ENCODE peak calls at places on chromosome 9, in five cellular contexts. D, J, P, M and F are unnamed samples.

GRCh38 chr9:134632329-134632728 is 9.3 kb upstream of the COL5A1 start:
- DNase-seq in D (no peak), M (no peak), J (no peak), P (no peak), F (no peak)

GRCh38 chr9:136625101-136626065 is 37.3 kb upstream of the EGFL7 start:
- DNase-seq in D (peak; percentile 69), J (no peak), M (no peak), P (peak; percentile 79), F (peak; percentile 54)

GRCh38 chr9:5832093-5832542 is 799 bp downstream of the ERMP1 start:
- DNase-seq in D (no peak), J (no peak), M (no peak), P (no peak), F (peak; percentile 10)

GRCh38 chr9:479316-479715 is 264.7 kb downstream of the DOCK8 start:
- DNase-seq in D (peak; percentile 81), P (no peak), J (no peak), M (no peak), F (peak; percentile 73)

GRCh38 chr9:13487936-13488335 is 208.4 kb upstream of the MPDZ start:
- DNase-seq in M (no peak), P (no peak), D (no peak), J (no peak), F (no peak)

GRCh38 chr9:127897194-127897692 is 2.2 kb downstream of the ST6GALNAC6 start:
- DNase-seq in P (peak; percentile 89), M (no peak), D (peak; percentile 46), J (peak; percentile 34), F (no peak)

GRCh38 chr9:117335797-117336435 is 78.9 kb downstream of the ASTN2 start:
- DNase-seq in D (no peak), M (no peak), J (no peak), P (no peak), F (no peak)

GRCh38 chr9:86052556-86053468 is 46.5 kb downstream of the GOLM1 start:
- DNase-seq in M (no peak), D (no peak), J (peak; percentile 23), P (peak; percentile 17), F (no peak)

GRCh38 chr9:100286257-100286656 is 66.5 kb downstream of the TEX10 start:
- DNase-seq in M (no peak), P (no peak), J (no peak), D (no peak), F (no peak)

GRCh38 chr9:752201-752600 is 89.3 kb upstream of the DMRT1 start:
- DNase-seq in M (no peak), D (peak; percentile 55), P (no peak), J (no peak), F (peak; percentile 95)

GRCh38 chr9:29220852-29221251 is 1647.6 kb upstream of the C9orf72 start:
- DNase-seq in J (no peak), P (no peak), M (no peak), D (no peak), F (no peak)

GRCh38 chr9:133855802-133856592 is 117.8 kb upstream of the SARDH start:
- DNase-seq in M (no peak), D (peak; percentile 71), P (peak; percentile 92), J (no peak), F (no peak)

GRCh38 chr9:120555884-120556283 is 24.1 kb downstream of the CDK5RAP2 start:
- DNase-seq in D (no peak), P (no peak), M (no peak), J (no peak), F (no peak)

GRCh38 chr9:108928386-108928785 is 5.5 kb downstream of the ELP1 start:
- DNase-seq in D (no peak), M (no peak), J (no peak), P (no peak), F (no peak)

GRCh38 chr9:70053864-70054263 is 10.2 kb downstream of the MAMDC2 start:
- DNase-seq in M (no peak), P (peak; percentile 32), J (no peak), D (peak; percentile 25), F (peak; percentile 91)

GRCh38 chr9:89795555-89796195 is 190.9 kb downstream of the GADD45G start:
- DNase-seq in D (no peak), M (no peak), J (no peak), P (no peak), F (no peak)

GRCh38 chr9:119368681-119369581 is at the start of gene BRINP1:
- DNase-seq in M (no peak), J (no peak), P (peak; percentile 32), D (peak; percentile 74), F (peak; percentile 2)

GRCh38 chr9:37984672-37985611 is 81.0 kb upstream of the SLC25A51 start:
- DNase-seq in J (no peak), M (no peak), D (no peak), P (peak; percentile 60), F (peak; percentile 32)

GRCh38 chr9:17462869-17463464 is 115.9 kb upstream of the SH3GL2 start:
- DNase-seq in D (peak; percentile 33), J (peak; percentile 31), M (no peak), P (peak; percentile 48), F (peak; percentile 62)

GRCh38 chr9:69564557-69564956 is 107.6 kb downstream of the APBA1 start:
- DNase-seq in J (no peak), M (no peak), P (no peak), D (no peak), F (no peak)

GRCh38 chr9:109383356-109383755 is 62.5 kb upstream of the EPB41L4B start:
- DNase-seq in P (no peak), J (no peak), D (no peak), M (no peak), F (no peak)

GRCh38 chr9:114301798-114302565 is 20.9 kb upstream of the ORM1 start:
- DNase-seq in J (no peak), M (no peak), D (no peak), P (peak; percentile 13), F (no peak)